ENCODE peak calls at places on chromosome 2, in eight cellular contexts. B is upper lobe of right lung, S is mammary epithelial cell, C is OCI-LY7, J is heart right ventricle, G is HL-60, X is adrenal gland, T is Panc1. U is an unnamed sample.

GRCh38 chr2:124323321-124323720 is 298.2 kb downstream of the CNTNAP5 start:
- DNase-seq in C (no peak), B (no peak), S (no peak), T (no peak), G (no peak), X (no peak), J (no peak), U (no peak)

GRCh38 chr2:165857881-165858280 is 63.8 kb upstream of the GALNT3 start:
- DNase-seq in T (no peak), S (no peak), G (no peak), B (no peak), X (no peak), J (no peak), C (no peak), U (no peak)

GRCh38 chr2:27162151-27163121 is 13.6 kb downstream of the TCF23 start:
- DNase-seq in J (no peak), T (no peak), B (no peak), C (no peak), G (no peak), X (no peak), S (no peak), U (no peak)

GRCh38 chr2:235194351-235194750 is 242.5 kb downstream of the SH3BP4 start:
- DNase-seq in J (no peak), G (no peak), X (no peak), B (no peak), T (no peak), S (peak; percentile 9), C (no peak), U (no peak)

GRCh38 chr2:150586858-150587257 is 99.4 kb upstream of the RND3 start:
- DNase-seq in B (no peak), C (no peak), G (no peak), S (peak; percentile 86), J (no peak), X (no peak), T (peak; percentile 78), U (no peak)

GRCh38 chr2:28269019-28269784 is 123.5 kb upstream of the FOSL2 start:
- DNase-seq in X (no peak), J (no peak), G (no peak), C (no peak), T (no peak), S (peak; percentile 82), B (no peak), U (no peak)

GRCh38 chr2:203740741-203741363 is 34.4 kb downstream of the CD28 start:
- DNase-seq in G (no peak), C (peak; percentile 31), J (no peak), S (peak; percentile 73), X (no peak), B (no peak), T (no peak), U (no peak)

GRCh38 chr2:74507926-74508520 is 528 bp upstream of the PCGF1 start:
- DNase-seq in S (no peak), C (no peak), J (peak; percentile 30), T (no peak), B (peak; percentile 69), X (peak; percentile 84), G (no peak), U (peak; percentile 40)

GRCh38 chr2:64192570-64193192 is 48.5 kb upstream of the PELI1 start:
- DNase-seq in G (peak; percentile 87), T (no peak), S (no peak), C (no peak), B (no peak), X (no peak), J (no peak), U (no peak)

GRCh38 chr2:133733856-133734255 is 165.6 kb upstream of the NCKAP5 start:
- DNase-seq in C (no peak), B (no peak), G (no peak), J (no peak), T (no peak), S (peak; percentile 5), X (no peak), U (no peak)

GRCh38 chr2:3172265-3172935 is 205.2 kb downstream of the EIPR1 start:
- DNase-seq in S (peak; percentile 43), T (no peak), C (no peak), G (no peak), B (no peak), X (no peak), J (no peak), U (no peak)

GRCh38 chr2:232530626-232531260 is 4.8 kb downstream of the CHRND start:
- DNase-seq in C (no peak), S (no peak), T (no peak), X (no peak), G (no peak), B (peak; percentile 34), J (peak; percentile 1), U (no peak)

GRCh38 chr2:164954186-164954585 is 1.1 kb downstream of the SLC38A11 start:
- DNase-seq in J (no peak), X (no peak), G (no peak), S (no peak), B (no peak), C (no peak), T (no peak), U (no peak)

GRCh38 chr2:68799615-68800400 is 65.2 kb downstream of the ARHGAP25 start:
- DNase-seq in T (no peak), G (no peak), S (peak; percentile 96), J (no peak), C (no peak), X (no peak), B (no peak), U (no peak)

GRCh38 chr2:108925735-108926134 is 63.3 kb downstream of the EDAR start:
- DNase-seq in C (no peak), T (no peak), G (no peak), X (no peak), B (no peak), J (no peak), S (no peak), U (no peak)

GRCh38 chr2:23050388-23050787 is 334.6 kb upstream of the KLHL29 start:
- DNase-seq in B (no peak), T (no peak), G (no peak), X (no peak), S (no peak), J (no peak), C (no peak), U (no peak)

GRCh38 chr2:226661789-226662545 is 137.7 kb downstream of the IRS1 start:
- DNase-seq in T (peak; percentile 75), B (no peak), S (peak; percentile 25), G (no peak), J (peak; percentile 31), X (peak; percentile 75), C (no peak), U (no peak)

GRCh38 chr2:237471457-237472186 is 15.4 kb upstream of the MLPH start:
- DNase-seq in G (no peak), J (no peak), B (peak; percentile 84), T (no peak), X (no peak), C (peak; percentile 64), S (no peak), U (peak; percentile 79)
- TF ChIP-seq CTCF in G (no peak), J (peak; percentile 71), B (peak; percentile 70), T (peak; percentile 91), X (peak; percentile 57), C (peak; percentile 76), S (peak; percentile 33), U (peak; percentile 68)

GRCh38 chr2:241566468-241566867 is 7.9 kb downstream of the BOK start:
- DNase-seq in B (peak; percentile 9), C (no peak), J (no peak), T (no peak), G (no peak), X (no peak), S (no peak), U (no peak)

GRCh38 chr2:241563571-241563980 is 5.0 kb downstream of the BOK start:
- DNase-seq in J (no peak), T (no peak), B (no peak), X (no peak), C (no peak), G (no peak), S (no peak), U (peak; percentile 52)

GRCh38 chr2:241563981-241564595 is 5.5 kb downstream of the BOK start:
- DNase-seq in S (no peak), X (no peak), C (no peak), J (no peak), G (no peak), T (no peak), B (peak; percentile 66), U (peak; percentile 73)

GRCh38 chr2:241565413-241565812 is 6.9 kb downstream of the BOK start:
- DNase-seq in S (no peak), X (no peak), B (peak; percentile 52), J (no peak), G (no peak), C (no peak), T (no peak), U (no peak)

GRCh38 chr2:241564596-241565411 is 6.3 kb downstream of the BOK start:
- DNase-seq in C (no peak), G (no peak), S (no peak), J (no peak), X (no peak), T (no peak), B (peak; percentile 63), U (no peak)
- H3K27ac ChIP-seq in C (no peak overlapping the region), G (no peak overlapping the region), S (no peak overlapping the region), J (no peak overlapping the region), X (no peak overlapping the region), T (no peak overlapping the region), B (no peak overlapping the region), U (peak overlapping the region; percentile 56)

GRCh38 chr2:36318547-36318946 is 37.0 kb upstream of the CRIM1 start:
- DNase-seq in C (no peak), B (no peak), T (no peak), G (no peak), J (no peak), X (no peak), S (no peak), U (no peak)
- TF ChIP-seq CTCF in C (peak; percentile 38), B (no peak), T (peak; percentile 34), G (no peak), J (peak; percentile 29), X (peak; percentile 2), S (peak; percentile 21), U (no peak)

GRCh38 chr2:237323656-237324055 is 90.3 kb downstream of the COL6A3 start:
- DNase-seq in G (no peak), C (no peak), B (no peak), J (no peak), S (no peak), X (no peak), T (no peak), U (no peak)

GRCh38 chr2:237324446-237325236 is 89.3 kb downstream of the COL6A3 start:
- DNase-seq in S (no peak), B (no peak), G (no peak), C (no peak), T (no peak), J (no peak), X (peak; percentile 73), U (no peak)

GRCh38 chr2:237320801-237321563 is 93.0 kb downstream of the COL6A3 start:
- DNase-seq in X (no peak), S (no peak), G (no peak), J (peak; percentile 73), B (no peak), C (no peak), T (no peak), U (peak; percentile 37)

GRCh38 chr2:237321746-237322145 is 92.2 kb downstream of the COL6A3 start:
- DNase-seq in T (no peak), J (no peak), S (no peak), B (no peak), G (no peak), C (no peak), X (no peak), U (no peak)

DNA sequence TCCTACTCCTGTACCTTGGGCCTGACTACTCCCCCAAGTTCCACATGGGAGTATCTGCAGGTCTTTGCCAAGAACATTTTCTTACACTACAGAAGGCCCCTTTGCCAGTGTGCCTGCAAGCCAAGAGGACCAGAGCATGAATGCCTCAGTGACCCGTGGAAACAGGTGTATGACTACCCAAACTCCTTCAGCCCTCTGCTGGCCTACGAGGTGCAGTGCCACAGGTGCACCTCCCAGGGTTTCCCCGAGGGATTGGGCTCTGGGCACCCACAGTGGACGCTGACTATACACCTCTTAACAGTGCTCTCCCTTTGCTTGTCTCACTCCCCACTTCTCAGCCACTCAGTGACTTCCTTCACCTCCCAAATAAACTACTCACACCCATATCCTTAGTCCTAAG is 91.4 kb downstream of the COL6A3 start:
- DNase-seq in C (peak; percentile 21), X (peak; percentile 67), J (no peak), T (no peak), S (no peak), G (no peak), B (no peak), U (peak; percentile 52)
- H3K27ac ChIP-seq in C (no peak overlapping the region), X (no peak overlapping the region), J (peak overlapping the region; percentile 73), T (no peak overlapping the region), S (no peak overlapping the region), G (no peak overlapping the region), B (no peak overlapping the region), U (peak overlapping the region; percentile 48)